ENCODE peak calls at places on chromosomes 12 and 14, in ten cellular contexts. One of them, this sample, is unnamed.

GRCh38 chr12:112190626-112191025 is 65.3 kb downstream of the TRAFD1 start:
- DNase-seq in testis: no peak
- DNase-seq in sigmoid colon: no peak
- DNase-seq in ovary: no peak
- DNase-seq in WERI-Rb-1: no peak
- DNase-seq in psoas muscle: no peak
- DNase-seq in GM12878: no peak
- DNase-seq in nephron progenitor cell: no peak
- DNase-seq in chondrocyte: no peak
- DNase-seq in cardiac muscle cell: no peak
- DNase-seq in this sample: no peak

GRCh38 chr14:93337143-93337753 is 4.4 kb upstream of the BTBD7 start:
- DNase-seq in GM12878: no peak
- DNase-seq in ovary: no peak
- DNase-seq in testis: no peak
- DNase-seq in cardiac muscle cell: no peak
- DNase-seq in psoas muscle: no peak
- DNase-seq in WERI-Rb-1: no peak
- DNase-seq in sigmoid colon: no peak
- DNase-seq in chondrocyte: no peak
- DNase-seq in nephron progenitor cell: no peak
- DNase-seq in this sample: no peak

GRCh38 chr12:13205809-13206559 is 9.5 kb downstream of the EMP1 start:
- DNase-seq in cardiac muscle cell: no peak
- DNase-seq in sigmoid colon: no peak
- DNase-seq in GM12878: no peak
- DNase-seq in nephron progenitor cell: no peak
- DNase-seq in WERI-Rb-1: no peak
- DNase-seq in testis: no peak
- DNase-seq in ovary: no peak
- DNase-seq in psoas muscle: no peak
- DNase-seq in chondrocyte: no peak
- DNase-seq in this sample: no peak

GRCh38 chr12:116213014-116213413 is 64.5 kb downstream of the MED13L start:
- DNase-seq in WERI-Rb-1: no peak
- DNase-seq in cardiac muscle cell: no peak
- DNase-seq in psoas muscle: no peak
- DNase-seq in chondrocyte: no peak
- DNase-seq in GM12878: no peak
- DNase-seq in testis: no peak
- DNase-seq in sigmoid colon: no peak
- DNase-seq in nephron progenitor cell: no peak
- DNase-seq in ovary: no peak
- DNase-seq in this sample: no peak

GRCh38 chr12:46609281-46609623 is 216.5 kb downstream of the SLC38A4 start:
- DNase-seq in WERI-Rb-1: no peak
- DNase-seq in sigmoid colon: no peak
- DNase-seq in ovary: no peak
- DNase-seq in cardiac muscle cell: no peak
- DNase-seq in testis: no peak
- DNase-seq in GM12878: peak; percentile 15
- DNase-seq in nephron progenitor cell: no peak
- DNase-seq in psoas muscle: no peak
- DNase-seq in chondrocyte: no peak
- DNase-seq in this sample: no peak

GRCh38 chr14:97387252-97387882 is 590.2 kb downstream of the VRK1 start:
- DNase-seq in cardiac muscle cell: peak; percentile 6
- DNase-seq in testis: no peak
- DNase-seq in ovary: no peak
- DNase-seq in WERI-Rb-1: no peak
- DNase-seq in chondrocyte: no peak
- DNase-seq in GM12878: no peak
- DNase-seq in sigmoid colon: no peak
- DNase-seq in nephron progenitor cell: no peak
- DNase-seq in psoas muscle: no peak
- DNase-seq in this sample: no peak

GRCh38 chr12:22635812-22636211 is 10.8 kb downstream of the ETNK1 start:
- DNase-seq in cardiac muscle cell: no peak
- DNase-seq in testis: no peak
- DNase-seq in ovary: no peak
- DNase-seq in WERI-Rb-1: no peak
- DNase-seq in psoas muscle: no peak
- DNase-seq in nephron progenitor cell: no peak
- DNase-seq in GM12878: no peak
- DNase-seq in chondrocyte: no peak
- DNase-seq in sigmoid colon: no peak
- DNase-seq in this sample: no peak

GRCh38 chr14:69650948-69651369 is 39.6 kb downstream of the SUSD6 start:
- DNase-seq in psoas muscle: no peak
- DNase-seq in ovary: no peak
- DNase-seq in WERI-Rb-1: no peak
- DNase-seq in chondrocyte: no peak
- DNase-seq in GM12878: no peak
- DNase-seq in nephron progenitor cell: no peak
- DNase-seq in testis: no peak
- DNase-seq in sigmoid colon: no peak
- DNase-seq in cardiac muscle cell: no peak
- DNase-seq in this sample: no peak

GRCh38 chr12:91357381-91357780 is 174.8 kb upstream of the DCN start:
- DNase-seq in ovary: no peak
- DNase-seq in GM12878: no peak
- DNase-seq in testis: no peak
- DNase-seq in cardiac muscle cell: no peak
- DNase-seq in chondrocyte: no peak
- DNase-seq in psoas muscle: no peak
- DNase-seq in nephron progenitor cell: no peak
- DNase-seq in sigmoid colon: no peak
- DNase-seq in WERI-Rb-1: no peak
- DNase-seq in this sample: no peak

GRCh38 chr12:91349451-91349850 is 166.8 kb upstream of the DCN start:
- DNase-seq in testis: no peak
- DNase-seq in WERI-Rb-1: no peak
- DNase-seq in ovary: no peak
- DNase-seq in chondrocyte: no peak
- DNase-seq in sigmoid colon: no peak
- DNase-seq in cardiac muscle cell: no peak
- DNase-seq in GM12878: no peak
- DNase-seq in psoas muscle: no peak
- DNase-seq in nephron progenitor cell: no peak
- DNase-seq in this sample: no peak

GRCh38 chr12:91356405-91356804 is 173.8 kb upstream of the DCN start:
- DNase-seq in sigmoid colon: no peak
- DNase-seq in GM12878: no peak
- DNase-seq in ovary: no peak
- DNase-seq in cardiac muscle cell: no peak
- DNase-seq in testis: no peak
- DNase-seq in nephron progenitor cell: no peak
- DNase-seq in chondrocyte: no peak
- DNase-seq in WERI-Rb-1: no peak
- DNase-seq in psoas muscle: no peak
- DNase-seq in this sample: no peak

GRCh38 chr12:91353266-91353665 is 170.6 kb upstream of the DCN start:
- DNase-seq in sigmoid colon: no peak
- DNase-seq in cardiac muscle cell: no peak
- DNase-seq in GM12878: no peak
- DNase-seq in testis: no peak
- DNase-seq in WERI-Rb-1: no peak
- DNase-seq in ovary: no peak
- DNase-seq in chondrocyte: no peak
- DNase-seq in nephron progenitor cell: no peak
- DNase-seq in psoas muscle: no peak
- DNase-seq in this sample: no peak

DNA sequence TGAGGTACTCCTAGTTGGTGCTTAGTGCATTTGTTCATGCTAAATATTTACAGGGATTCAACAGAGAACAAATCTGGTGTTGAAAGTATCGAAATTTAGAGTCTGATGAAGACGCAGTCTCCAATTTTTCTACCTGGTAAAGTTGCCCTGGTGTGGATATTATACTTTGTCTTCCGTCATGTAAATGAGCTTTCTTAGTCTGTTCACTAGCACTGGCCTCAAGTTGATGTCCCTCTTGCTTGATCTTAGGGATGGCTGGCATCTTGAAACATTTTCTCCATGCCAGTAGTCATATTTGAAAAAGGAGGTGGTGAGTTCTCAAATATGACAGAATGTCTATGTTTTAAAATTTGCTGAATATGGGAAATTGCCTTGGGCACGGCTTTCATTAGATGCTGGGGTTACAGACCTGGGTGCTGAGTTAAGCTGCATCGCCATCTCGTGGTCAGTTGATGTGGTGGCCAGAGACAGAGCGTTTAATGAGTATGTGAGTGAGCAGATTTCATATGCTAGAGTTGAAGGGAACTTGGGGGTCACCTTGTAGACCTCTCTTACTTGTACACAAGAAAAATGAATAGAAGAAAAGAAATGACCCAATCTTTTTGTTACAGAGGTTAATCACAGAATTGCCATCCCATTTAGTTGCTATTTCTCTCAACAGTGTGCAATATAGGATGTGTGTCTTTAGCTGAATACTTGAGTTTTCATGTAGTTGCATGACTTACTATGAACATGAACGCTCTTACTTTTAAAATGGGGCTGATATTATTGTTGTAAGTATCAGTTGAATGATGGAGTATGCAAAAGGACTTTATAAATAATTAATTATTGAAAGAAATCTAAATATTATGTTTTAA is 172.8 kb upstream of the DCN start:
- DNase-seq in nephron progenitor cell: peak; percentile 62
- DNase-seq in sigmoid colon: peak; percentile 84
- DNase-seq in psoas muscle: peak; percentile 75
- DNase-seq in cardiac muscle cell: peak; percentile 74
- DNase-seq in GM12878: peak; percentile 3
- DNase-seq in testis: peak; percentile 86
- DNase-seq in ovary: peak; percentile 81
- DNase-seq in WERI-Rb-1: peak; percentile 67
- DNase-seq in chondrocyte: no peak
- DNase-seq in this sample: peak; percentile 62
- TF ChIP-seq CTCF in nephron progenitor cell: peak; percentile 83
- TF ChIP-seq CTCF in sigmoid colon: peak; percentile 84
- TF ChIP-seq CTCF in psoas muscle: peak; percentile 72
- TF ChIP-seq CTCF in cardiac muscle cell: peak; percentile 92
- TF ChIP-seq CTCF in GM12878: peak; percentile 82
- TF ChIP-seq CTCF in testis: peak; percentile 74
- TF ChIP-seq CTCF in ovary: peak; percentile 86
- TF ChIP-seq CTCF in WERI-Rb-1: peak; percentile 80
- TF ChIP-seq CTCF in chondrocyte: peak; percentile 96
- TF ChIP-seq CTCF in this sample: peak; percentile 96

DNA sequence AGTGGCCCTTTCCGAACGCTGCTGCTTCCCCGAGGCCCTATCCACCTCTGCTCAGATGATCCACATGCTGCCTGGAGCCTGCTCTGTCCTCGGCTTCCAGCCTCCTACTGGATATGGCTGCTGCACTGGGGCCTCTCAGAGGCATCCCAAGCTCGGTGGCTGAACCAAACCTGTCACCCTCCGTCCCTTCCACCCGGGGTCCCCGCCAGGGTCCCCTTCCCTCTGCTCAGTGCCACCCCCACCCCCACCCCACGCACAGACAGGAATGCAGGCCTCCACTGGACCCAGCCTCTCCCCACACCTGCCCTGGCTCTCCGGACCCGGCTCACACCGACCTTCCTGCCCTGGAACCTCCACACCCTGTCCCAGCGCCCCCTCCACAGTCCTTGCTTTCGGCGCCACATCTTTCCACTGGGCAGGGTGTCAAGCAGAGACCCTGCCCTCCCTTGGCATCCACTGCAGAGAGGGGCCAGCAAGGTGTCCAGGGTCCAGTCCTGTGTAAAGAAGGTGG is 6.1 kb downstream of the CEP170B start:
- DNase-seq in testis: no peak
- DNase-seq in GM12878: no peak
- DNase-seq in nephron progenitor cell: no peak
- DNase-seq in WERI-Rb-1: no peak
- DNase-seq in sigmoid colon: peak; percentile 58
- DNase-seq in chondrocyte: no peak
- DNase-seq in psoas muscle: peak; percentile 34
- DNase-seq in ovary: no peak
- DNase-seq in cardiac muscle cell: no peak
- DNase-seq in this sample: no peak
- TF ChIP-seq CTCF in testis: no peak
- TF ChIP-seq CTCF in GM12878: no peak
- TF ChIP-seq CTCF in nephron progenitor cell: no peak
- TF ChIP-seq CTCF in WERI-Rb-1: no peak
- TF ChIP-seq CTCF in sigmoid colon: no peak
- TF ChIP-seq CTCF in chondrocyte: no peak
- TF ChIP-seq CTCF in psoas muscle: no peak
- TF ChIP-seq CTCF in ovary: no peak
- TF ChIP-seq CTCF in cardiac muscle cell: no peak
- TF ChIP-seq CTCF in this sample: no peak

GRCh38 chr12:7667025-7667575 is 1.4 kb upstream of the APOBEC1 start:
- DNase-seq in ovary: no peak
- DNase-seq in psoas muscle: no peak
- DNase-seq in testis: no peak
- DNase-seq in nephron progenitor cell: no peak
- DNase-seq in chondrocyte: no peak
- DNase-seq in GM12878: no peak
- DNase-seq in sigmoid colon: no peak
- DNase-seq in cardiac muscle cell: peak; percentile 49
- DNase-seq in WERI-Rb-1: no peak
- DNase-seq in this sample: no peak
- TF ChIP-seq CTCF in ovary: no peak
- TF ChIP-seq CTCF in psoas muscle: no peak
- TF ChIP-seq CTCF in testis: no peak
- TF ChIP-seq CTCF in nephron progenitor cell: peak; percentile 20
- TF ChIP-seq CTCF in chondrocyte: peak; percentile 57
- TF ChIP-seq CTCF in GM12878: no peak
- TF ChIP-seq CTCF in sigmoid colon: no peak
- TF ChIP-seq CTCF in cardiac muscle cell: peak; percentile 18
- TF ChIP-seq CTCF in WERI-Rb-1: peak; percentile 19
- TF ChIP-seq CTCF in this sample: peak; percentile 51

GRCh38 chr14:62670526-62670925 is 374.7 kb downstream of the KCNH5 start:
- DNase-seq in nephron progenitor cell: no peak
- DNase-seq in sigmoid colon: no peak
- DNase-seq in psoas muscle: no peak
- DNase-seq in chondrocyte: no peak
- DNase-seq in ovary: no peak
- DNase-seq in cardiac muscle cell: no peak
- DNase-seq in WERI-Rb-1: no peak
- DNase-seq in testis: no peak
- DNase-seq in GM12878: no peak
- DNase-seq in this sample: no peak

GRCh38 chr14:62662811-62663477 is 382.3 kb downstream of the KCNH5 start:
- DNase-seq in chondrocyte: no peak
- DNase-seq in WERI-Rb-1: peak; percentile 25
- DNase-seq in cardiac muscle cell: peak; percentile 50
- DNase-seq in ovary: no peak
- DNase-seq in testis: no peak
- DNase-seq in nephron progenitor cell: no peak
- DNase-seq in GM12878: no peak
- DNase-seq in sigmoid colon: no peak
- DNase-seq in psoas muscle: no peak
- DNase-seq in this sample: no peak

GRCh38 chr14:62661818-62662217 is 383.4 kb downstream of the KCNH5 start:
- DNase-seq in cardiac muscle cell: no peak
- DNase-seq in GM12878: no peak
- DNase-seq in chondrocyte: no peak
- DNase-seq in testis: no peak
- DNase-seq in psoas muscle: no peak
- DNase-seq in ovary: no peak
- DNase-seq in sigmoid colon: no peak
- DNase-seq in WERI-Rb-1: no peak
- DNase-seq in nephron progenitor cell: no peak
- DNase-seq in this sample: no peak

GRCh38 chr14:62673014-62673727 is 372.1 kb downstream of the KCNH5 start:
- DNase-seq in GM12878: no peak
- DNase-seq in psoas muscle: no peak
- DNase-seq in WERI-Rb-1: no peak
- DNase-seq in cardiac muscle cell: no peak
- DNase-seq in chondrocyte: no peak
- DNase-seq in testis: no peak
- DNase-seq in nephron progenitor cell: no peak
- DNase-seq in sigmoid colon: no peak
- DNase-seq in ovary: no peak
- DNase-seq in this sample: no peak

DNA sequence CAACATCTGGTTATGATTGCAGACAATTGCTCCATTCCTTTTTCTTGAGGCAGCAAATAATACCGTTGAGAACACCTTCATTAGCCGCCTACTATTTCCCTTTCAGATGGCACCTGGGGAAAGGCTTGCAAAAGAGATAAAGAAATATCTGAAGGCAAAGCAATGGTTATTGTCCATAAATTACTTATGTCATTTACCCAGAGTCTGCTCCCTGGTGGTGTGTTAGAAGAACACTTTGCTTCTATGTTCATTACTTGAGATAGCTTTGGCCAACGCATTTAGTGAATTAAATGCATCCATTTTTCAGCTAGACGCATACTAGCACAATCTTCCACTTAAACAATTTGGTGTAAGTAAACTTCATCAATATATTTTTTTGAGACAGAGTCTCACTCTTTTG is 377.7 kb downstream of the KCNH5 start:
- DNase-seq in psoas muscle: no peak
- DNase-seq in nephron progenitor cell: no peak
- DNase-seq in GM12878: no peak
- DNase-seq in testis: no peak
- DNase-seq in cardiac muscle cell: no peak
- DNase-seq in sigmoid colon: no peak
- DNase-seq in ovary: no peak
- DNase-seq in chondrocyte: no peak
- DNase-seq in WERI-Rb-1: no peak
- DNase-seq in this sample: no peak
- TF ChIP-seq CTCF in psoas muscle: no peak
- TF ChIP-seq CTCF in nephron progenitor cell: no peak
- TF ChIP-seq CTCF in GM12878: no peak
- TF ChIP-seq CTCF in testis: no peak
- TF ChIP-seq CTCF in cardiac muscle cell: no peak
- TF ChIP-seq CTCF in sigmoid colon: no peak
- TF ChIP-seq CTCF in ovary: no peak
- TF ChIP-seq CTCF in chondrocyte: no peak
- TF ChIP-seq CTCF in WERI-Rb-1: no peak
- TF ChIP-seq CTCF in this sample: peak; percentile 25